ENCODE peak calls at places on chromosome 13, in seven cellular contexts. One of them, this sample, is unnamed.

GRCh38 chr13:35630551-35631275 is 154.2 kb upstream of the MAB21L1 start:
- DNase-seq in breast epithelium: no peak
- DNase-seq in HuH-7: peak; percentile 8
- DNase-seq in iris pigment epithelial cell: peak; percentile 64
- DNase-seq in stimulated activated CD8-positive, alpha-beta memory T cell treated with anti-CD3 and anti-CD28 coated beads, Interleukin-15, amount 100 ng/mL, for 24 hours: no peak
- DNase-seq in AG20443: peak; percentile 61
- DNase-seq in retinal pigment epithelial cell: peak; percentile 28
- DNase-seq in this sample: peak; percentile 9

GRCh38 chr13:100825551-100825950 is 151.0 kb upstream of the TMTC4 start:
- DNase-seq in breast epithelium: no peak
- DNase-seq in HuH-7: no peak
- DNase-seq in iris pigment epithelial cell: peak; percentile 65
- DNase-seq in stimulated activated CD8-positive, alpha-beta memory T cell treated with anti-CD3 and anti-CD28 coated beads, Interleukin-15, amount 100 ng/mL, for 24 hours: no peak
- DNase-seq in AG20443: peak; percentile 62
- DNase-seq in retinal pigment epithelial cell: peak; percentile 32
- DNase-seq in this sample: no peak

GRCh38 chr13:101452519-101453485 is at the start of gene ITGBL1:
- DNase-seq in breast epithelium: no peak
- DNase-seq in HuH-7: no peak
- DNase-seq in iris pigment epithelial cell: peak; percentile 54
- DNase-seq in stimulated activated CD8-positive, alpha-beta memory T cell treated with anti-CD3 and anti-CD28 coated beads, Interleukin-15, amount 100 ng/mL, for 24 hours: no peak
- DNase-seq in AG20443: peak; percentile 72
- DNase-seq in retinal pigment epithelial cell: no peak
- DNase-seq in this sample: no peak

GRCh38 chr13:97223711-97224461 is 1.8 kb downstream of the MBNL2 start:
- DNase-seq in breast epithelium: peak; percentile 83
- DNase-seq in HuH-7: no peak
- DNase-seq in iris pigment epithelial cell: peak; percentile 96
- DNase-seq in stimulated activated CD8-positive, alpha-beta memory T cell treated with anti-CD3 and anti-CD28 coated beads, Interleukin-15, amount 100 ng/mL, for 24 hours: no peak
- DNase-seq in AG20443: peak; percentile 71
- DNase-seq in retinal pigment epithelial cell: peak; percentile 75
- DNase-seq in this sample: no peak

GRCh38 chr13:74052402-74052928 is 81.7 kb downstream of the KLF12 start:
- DNase-seq in breast epithelium: no peak
- DNase-seq in HuH-7: no peak
- DNase-seq in iris pigment epithelial cell: no peak
- DNase-seq in stimulated activated CD8-positive, alpha-beta memory T cell treated with anti-CD3 and anti-CD28 coated beads, Interleukin-15, amount 100 ng/mL, for 24 hours: no peak
- DNase-seq in AG20443: no peak
- DNase-seq in retinal pigment epithelial cell: no peak
- DNase-seq in this sample: no peak

GRCh38 chr13:34883381-34883780 is 58.7 kb upstream of the NBEA start:
- DNase-seq in breast epithelium: no peak
- DNase-seq in HuH-7: no peak
- DNase-seq in iris pigment epithelial cell: no peak
- DNase-seq in stimulated activated CD8-positive, alpha-beta memory T cell treated with anti-CD3 and anti-CD28 coated beads, Interleukin-15, amount 100 ng/mL, for 24 hours: no peak
- DNase-seq in AG20443: no peak
- DNase-seq in retinal pigment epithelial cell: no peak
- DNase-seq in this sample: no peak

GRCh38 chr13:102999498-102999897 is 66.7 kb downstream of the SLC10A2 start:
- DNase-seq in breast epithelium: no peak
- DNase-seq in HuH-7: no peak
- DNase-seq in iris pigment epithelial cell: no peak
- DNase-seq in stimulated activated CD8-positive, alpha-beta memory T cell treated with anti-CD3 and anti-CD28 coated beads, Interleukin-15, amount 100 ng/mL, for 24 hours: no peak
- DNase-seq in AG20443: no peak
- DNase-seq in retinal pigment epithelial cell: no peak
- DNase-seq in this sample: no peak

GRCh38 chr13:49300716-49301589 is 53.2 kb downstream of the CDADC1 start:
- DNase-seq in breast epithelium: no peak
- DNase-seq in HuH-7: peak; percentile 65
- DNase-seq in iris pigment epithelial cell: peak; percentile 71
- DNase-seq in stimulated activated CD8-positive, alpha-beta memory T cell treated with anti-CD3 and anti-CD28 coated beads, Interleukin-15, amount 100 ng/mL, for 24 hours: peak; percentile 14
- DNase-seq in AG20443: peak; percentile 82
- DNase-seq in retinal pigment epithelial cell: no peak
- DNase-seq in this sample: peak; percentile 41

GRCh38 chr13:52162279-52163101 is 3.1 kb upstream of the NEK3 start:
- DNase-seq in breast epithelium: no peak
- DNase-seq in HuH-7: no peak
- DNase-seq in iris pigment epithelial cell: peak; percentile 59
- DNase-seq in stimulated activated CD8-positive, alpha-beta memory T cell treated with anti-CD3 and anti-CD28 coated beads, Interleukin-15, amount 100 ng/mL, for 24 hours: no peak
- DNase-seq in AG20443: no peak
- DNase-seq in retinal pigment epithelial cell: peak; percentile 39
- DNase-seq in this sample: no peak

GRCh38 chr13:72737033-72737432 is 9.3 kb downstream of the BORA start:
- DNase-seq in breast epithelium: no peak
- DNase-seq in HuH-7: no peak
- DNase-seq in iris pigment epithelial cell: no peak
- DNase-seq in stimulated activated CD8-positive, alpha-beta memory T cell treated with anti-CD3 and anti-CD28 coated beads, Interleukin-15, amount 100 ng/mL, for 24 hours: no peak
- DNase-seq in AG20443: no peak
- DNase-seq in retinal pigment epithelial cell: no peak
- DNase-seq in this sample: no peak

GRCh38 chr13:24068472-24068871 is 92.0 kb upstream of the SPATA13 start:
- DNase-seq in breast epithelium: no peak
- DNase-seq in HuH-7: no peak
- DNase-seq in iris pigment epithelial cell: no peak
- DNase-seq in stimulated activated CD8-positive, alpha-beta memory T cell treated with anti-CD3 and anti-CD28 coated beads, Interleukin-15, amount 100 ng/mL, for 24 hours: no peak
- DNase-seq in AG20443: no peak
- DNase-seq in retinal pigment epithelial cell: no peak
- DNase-seq in this sample: no peak

GRCh38 chr13:96858133-96858826 is 136.0 kb downstream of the OXGR1 start:
- DNase-seq in breast epithelium: no peak
- DNase-seq in HuH-7: no peak
- DNase-seq in iris pigment epithelial cell: no peak
- DNase-seq in stimulated activated CD8-positive, alpha-beta memory T cell treated with anti-CD3 and anti-CD28 coated beads, Interleukin-15, amount 100 ng/mL, for 24 hours: no peak
- DNase-seq in AG20443: no peak
- DNase-seq in retinal pigment epithelial cell: no peak
- DNase-seq in this sample: no peak

GRCh38 chr13:73268306-73268705 is 209.5 kb downstream of the KLF5 start:
- DNase-seq in breast epithelium: no peak
- DNase-seq in HuH-7: no peak
- DNase-seq in iris pigment epithelial cell: peak; percentile 50
- DNase-seq in stimulated activated CD8-positive, alpha-beta memory T cell treated with anti-CD3 and anti-CD28 coated beads, Interleukin-15, amount 100 ng/mL, for 24 hours: no peak
- DNase-seq in AG20443: peak; percentile 51
- DNase-seq in retinal pigment epithelial cell: no peak
- DNase-seq in this sample: no peak

GRCh38 chr13:106440846-106441245 is 94.6 kb downstream of the EFNB2 start:
- DNase-seq in breast epithelium: no peak
- DNase-seq in HuH-7: no peak
- DNase-seq in iris pigment epithelial cell: no peak
- DNase-seq in stimulated activated CD8-positive, alpha-beta memory T cell treated with anti-CD3 and anti-CD28 coated beads, Interleukin-15, amount 100 ng/mL, for 24 hours: no peak
- DNase-seq in AG20443: no peak
- DNase-seq in retinal pigment epithelial cell: no peak
- DNase-seq in this sample: no peak

GRCh38 chr13:110137677-110138008 is 169.3 kb downstream of the COL4A1 start:
- DNase-seq in breast epithelium: peak; percentile 52
- DNase-seq in HuH-7: peak; percentile 30
- DNase-seq in iris pigment epithelial cell: no peak
- DNase-seq in stimulated activated CD8-positive, alpha-beta memory T cell treated with anti-CD3 and anti-CD28 coated beads, Interleukin-15, amount 100 ng/mL, for 24 hours: no peak
- DNase-seq in AG20443: peak; percentile 37
- DNase-seq in retinal pigment epithelial cell: no peak
- DNase-seq in this sample: peak; percentile 30

GRCh38 chr13:23356368-23356767 is 77.1 kb downstream of the SACS start:
- DNase-seq in breast epithelium: no peak
- DNase-seq in HuH-7: no peak
- DNase-seq in iris pigment epithelial cell: no peak
- DNase-seq in stimulated activated CD8-positive, alpha-beta memory T cell treated with anti-CD3 and anti-CD28 coated beads, Interleukin-15, amount 100 ng/mL, for 24 hours: no peak
- DNase-seq in AG20443: no peak
- DNase-seq in retinal pigment epithelial cell: no peak
- DNase-seq in this sample: no peak

GRCh38 chr13:51997641-51998330 is 13.5 kb downstream of the ATP7B start:
- DNase-seq in breast epithelium: no peak
- DNase-seq in HuH-7: peak; percentile 43
- DNase-seq in iris pigment epithelial cell: no peak
- DNase-seq in stimulated activated CD8-positive, alpha-beta memory T cell treated with anti-CD3 and anti-CD28 coated beads, Interleukin-15, amount 100 ng/mL, for 24 hours: no peak
- DNase-seq in AG20443: no peak
- DNase-seq in retinal pigment epithelial cell: no peak
- DNase-seq in this sample: peak; percentile 6

GRCh38 chr13:78194904-78195639 is 276.4 kb upstream of the EDNRB start:
- DNase-seq in breast epithelium: no peak
- DNase-seq in HuH-7: no peak
- DNase-seq in iris pigment epithelial cell: peak; percentile 22
- DNase-seq in stimulated activated CD8-positive, alpha-beta memory T cell treated with anti-CD3 and anti-CD28 coated beads, Interleukin-15, amount 100 ng/mL, for 24 hours: no peak
- DNase-seq in AG20443: peak; percentile 29
- DNase-seq in retinal pigment epithelial cell: no peak
- DNase-seq in this sample: no peak

GRCh38 chr13:19601749-19602725 is 31.4 kb upstream of the MPHOSPH8 start:
- DNase-seq in breast epithelium: no peak
- DNase-seq in HuH-7: peak; percentile 70
- DNase-seq in iris pigment epithelial cell: peak; percentile 54
- DNase-seq in stimulated activated CD8-positive, alpha-beta memory T cell treated with anti-CD3 and anti-CD28 coated beads, Interleukin-15, amount 100 ng/mL, for 24 hours: peak; percentile 14
- DNase-seq in AG20443: peak; percentile 73
- DNase-seq in retinal pigment epithelial cell: no peak
- DNase-seq in this sample: peak; percentile 69

GRCh38 chr13:98372886-98373285 is 195.8 kb upstream of the RNF113B start:
- DNase-seq in breast epithelium: no peak
- DNase-seq in HuH-7: no peak
- DNase-seq in iris pigment epithelial cell: peak; percentile 95
- DNase-seq in stimulated activated CD8-positive, alpha-beta memory T cell treated with anti-CD3 and anti-CD28 coated beads, Interleukin-15, amount 100 ng/mL, for 24 hours: no peak
- DNase-seq in AG20443: no peak
- DNase-seq in retinal pigment epithelial cell: no peak
- DNase-seq in this sample: no peak

GRCh38 chr13:65725001-65725400 is 1505.1 kb downstream of the PCDH9 start:
- DNase-seq in breast epithelium: no peak
- DNase-seq in HuH-7: no peak
- DNase-seq in iris pigment epithelial cell: peak; percentile 85
- DNase-seq in stimulated activated CD8-positive, alpha-beta memory T cell treated with anti-CD3 and anti-CD28 coated beads, Interleukin-15, amount 100 ng/mL, for 24 hours: no peak
- DNase-seq in AG20443: no peak
- DNase-seq in retinal pigment epithelial cell: no peak
- DNase-seq in this sample: no peak

GRCh38 chr13:39451860-39452301 is 151.1 kb downstream of the LHFPL6 start:
- DNase-seq in breast epithelium: no peak
- DNase-seq in HuH-7: no peak
- DNase-seq in iris pigment epithelial cell: peak; percentile 86
- DNase-seq in stimulated activated CD8-positive, alpha-beta memory T cell treated with anti-CD3 and anti-CD28 coated beads, Interleukin-15, amount 100 ng/mL, for 24 hours: no peak
- DNase-seq in AG20443: no peak
- DNase-seq in retinal pigment epithelial cell: peak; percentile 47
- DNase-seq in this sample: no peak

GRCh38 chr13:35953537-35954206 is 177.5 kb downstream of the DCLK1 start:
- DNase-seq in breast epithelium: peak; percentile 57
- DNase-seq in HuH-7: peak; percentile 21
- DNase-seq in iris pigment epithelial cell: peak; percentile 85
- DNase-seq in stimulated activated CD8-positive, alpha-beta memory T cell treated with anti-CD3 and anti-CD28 coated beads, Interleukin-15, amount 100 ng/mL, for 24 hours: no peak
- DNase-seq in AG20443: peak; percentile 84
- DNase-seq in retinal pigment epithelial cell: peak; percentile 58
- DNase-seq in this sample: peak; percentile 17

GRCh38 chr13:79393564-79394249 is 12.3 kb downstream of the RBM26 start:
- DNase-seq in breast epithelium: no peak
- DNase-seq in HuH-7: peak; percentile 17
- DNase-seq in iris pigment epithelial cell: peak; percentile 58
- DNase-seq in stimulated activated CD8-positive, alpha-beta memory T cell treated with anti-CD3 and anti-CD28 coated beads, Interleukin-15, amount 100 ng/mL, for 24 hours: no peak
- DNase-seq in AG20443: no peak
- DNase-seq in retinal pigment epithelial cell: no peak
- DNase-seq in this sample: no peak

GRCh38 chr13:76735641-76736040 is 150.6 kb downstream of the KCTD12 start:
- DNase-seq in breast epithelium: no peak
- DNase-seq in HuH-7: no peak
- DNase-seq in iris pigment epithelial cell: no peak
- DNase-seq in stimulated activated CD8-positive, alpha-beta memory T cell treated with anti-CD3 and anti-CD28 coated beads, Interleukin-15, amount 100 ng/mL, for 24 hours: no peak
- DNase-seq in AG20443: no peak
- DNase-seq in retinal pigment epithelial cell: no peak
- DNase-seq in this sample: no peak

GRCh38 chr13:40968416-40969000 is 50.6 kb downstream of the ELF1 start:
- DNase-seq in breast epithelium: no peak
- DNase-seq in HuH-7: no peak
- DNase-seq in iris pigment epithelial cell: no peak
- DNase-seq in stimulated activated CD8-positive, alpha-beta memory T cell treated with anti-CD3 and anti-CD28 coated beads, Interleukin-15, amount 100 ng/mL, for 24 hours: no peak
- DNase-seq in AG20443: no peak
- DNase-seq in retinal pigment epithelial cell: no peak
- DNase-seq in this sample: no peak

GRCh38 chr13:74325106-74325505 is 190.9 kb upstream of the KLF12 start:
- DNase-seq in breast epithelium: no peak
- DNase-seq in HuH-7: peak; percentile 6
- DNase-seq in iris pigment epithelial cell: peak; percentile 76
- DNase-seq in stimulated activated CD8-positive, alpha-beta memory T cell treated with anti-CD3 and anti-CD28 coated beads, Interleukin-15, amount 100 ng/mL, for 24 hours: no peak
- DNase-seq in AG20443: peak; percentile 42
- DNase-seq in retinal pigment epithelial cell: no peak
- DNase-seq in this sample: no peak

GRCh38 chr13:104764600-104764999 is 1698.4 kb upstream of the SLC10A2 start:
- DNase-seq in breast epithelium: no peak
- DNase-seq in HuH-7: no peak
- DNase-seq in iris pigment epithelial cell: no peak
- DNase-seq in stimulated activated CD8-positive, alpha-beta memory T cell treated with anti-CD3 and anti-CD28 coated beads, Interleukin-15, amount 100 ng/mL, for 24 hours: no peak
- DNase-seq in AG20443: no peak
- DNase-seq in retinal pigment epithelial cell: no peak
- DNase-seq in this sample: no peak

GRCh38 chr13:42151781-42152180 is 103.3 kb downstream of the DGKH start:
- DNase-seq in breast epithelium: no peak
- DNase-seq in HuH-7: no peak
- DNase-seq in iris pigment epithelial cell: no peak
- DNase-seq in stimulated activated CD8-positive, alpha-beta memory T cell treated with anti-CD3 and anti-CD28 coated beads, Interleukin-15, amount 100 ng/mL, for 24 hours: no peak
- DNase-seq in AG20443: no peak
- DNase-seq in retinal pigment epithelial cell: no peak
- DNase-seq in this sample: no peak

GRCh38 chr13:80716610-80717081 is 375.7 kb upstream of the SPRY2 start:
- DNase-seq in breast epithelium: no peak
- DNase-seq in HuH-7: peak; percentile 32
- DNase-seq in iris pigment epithelial cell: peak; percentile 64
- DNase-seq in stimulated activated CD8-positive, alpha-beta memory T cell treated with anti-CD3 and anti-CD28 coated beads, Interleukin-15, amount 100 ng/mL, for 24 hours: no peak
- DNase-seq in AG20443: no peak
- DNase-seq in retinal pigment epithelial cell: no peak
- DNase-seq in this sample: peak; percentile 6

GRCh38 chr13:28401303-28402056 is 93.4 kb downstream of the FLT1 start:
- DNase-seq in breast epithelium: no peak
- DNase-seq in HuH-7: no peak
- DNase-seq in iris pigment epithelial cell: peak; percentile 92
- DNase-seq in stimulated activated CD8-positive, alpha-beta memory T cell treated with anti-CD3 and anti-CD28 coated beads, Interleukin-15, amount 100 ng/mL, for 24 hours: no peak
- DNase-seq in AG20443: peak; percentile 58
- DNase-seq in retinal pigment epithelial cell: no peak
- DNase-seq in this sample: no peak

GRCh38 chr13:27082325-27082724 is 89.3 kb downstream of the USP12 start:
- DNase-seq in breast epithelium: no peak
- DNase-seq in HuH-7: no peak
- DNase-seq in iris pigment epithelial cell: peak; percentile 11
- DNase-seq in stimulated activated CD8-positive, alpha-beta memory T cell treated with anti-CD3 and anti-CD28 coated beads, Interleukin-15, amount 100 ng/mL, for 24 hours: no peak
- DNase-seq in AG20443: no peak
- DNase-seq in retinal pigment epithelial cell: no peak
- DNase-seq in this sample: no peak

GRCh38 chr13:113169277-113170272 is 11.1 kb downstream of the PROZ start:
- DNase-seq in breast epithelium: no peak
- DNase-seq in HuH-7: peak; percentile 80
- DNase-seq in iris pigment epithelial cell: no peak
- DNase-seq in stimulated activated CD8-positive, alpha-beta memory T cell treated with anti-CD3 and anti-CD28 coated beads, Interleukin-15, amount 100 ng/mL, for 24 hours: no peak
- DNase-seq in AG20443: no peak
- DNase-seq in retinal pigment epithelial cell: no peak
- DNase-seq in this sample: no peak

This sample was measured in Calu3.